ENCODE peak calls at places on chromosome 1, in seven cellular contexts. B is neuronal stem cell; F is CD8-positive, alpha-beta T cell; O is cardiac muscle cell; M is AG04450; C is fibroblast of lung; K is left ventricle myocardium inferior. E is an unnamed sample.

GRCh38 chr1:95742591-95743089 is 508.6 kb downstream of the RWDD3 start:
- DNase-seq in B (no peak), K (peak; percentile 21), O (no peak), F (no peak), C (peak; percentile 88), M (no peak), E (peak; percentile 99)

GRCh38 chr1:174405219-174405618 is 42.5 kb upstream of the GPR52 start:
- DNase-seq in B (no peak), M (no peak), K (no peak), O (no peak), C (peak; percentile 12), F (no peak), E (peak; percentile 28)

GRCh38 chr1:121483961-121484424 is 299.2 kb downstream of the SRGAP2C start:
- DNase-seq in M (peak; percentile 59), K (no peak), F (no peak), O (no peak), C (peak; percentile 80), B (no peak), E (peak; percentile 71)

GRCh38 chr1:89271616-89272015 is 1.0 kb downstream of the GBP5 start:
- DNase-seq in M (no peak), O (no peak), K (no peak), C (peak; percentile 74), F (no peak), B (no peak), E (peak; percentile 73)

GRCh38 chr1:19009882-19010321 is 53.4 kb upstream of the IFFO2 start:
- DNase-seq in B (peak; percentile 39), M (peak; percentile 55), C (peak; percentile 98), O (no peak), K (no peak), F (no peak), E (peak; percentile 75)

GRCh38 chr1:115706009-115706362 is 62.5 kb downstream of the CASQ2 start:
- DNase-seq in C (no peak), M (no peak), O (no peak), B (no peak), K (no peak), F (no peak), E (no peak)

GRCh38 chr1:77282866-77283539 is 1.2 kb downstream of the AK5 start:
- DNase-seq in K (no peak), C (peak; percentile 8), F (no peak), M (no peak), O (peak; percentile 15), B (no peak), E (no peak)

GRCh38 chr1:167198518-167199133 is 22.1 kb upstream of the POU2F1 start:
- DNase-seq in C (no peak), K (no peak), M (no peak), O (peak; percentile 10), F (no peak), B (peak; percentile 38), E (no peak)

GRCh38 chr1:58815680-58816071 is 31.8 kb upstream of the JUN start:
- DNase-seq in K (peak; percentile 26), M (no peak), B (no peak), C (no peak), F (no peak), O (no peak), E (peak; percentile 58)

GRCh38 chr1:89723863-89724262 is 90.9 kb downstream of the LRRC8C start:
- DNase-seq in B (no peak), F (no peak), O (no peak), M (no peak), K (peak; percentile 59), C (peak; percentile 29), E (no peak)

GRCh38 chr1:38038836-38039235 is 7.8 kb downstream of the POU3F1 start:
- DNase-seq in O (no peak), C (peak; percentile 77), M (no peak), B (no peak), K (no peak), F (no peak), E (no peak)

GRCh38 chr1:12511516-12512468 is 106.2 kb downstream of the DHRS3 start:
- DNase-seq in M (no peak), F (no peak), O (no peak), K (no peak), C (peak; percentile 44), B (no peak), E (no peak)

GRCh38 chr1:234844479-234845031 is 234.6 kb upstream of the IRF2BP2 start:
- DNase-seq in B (no peak), K (peak; percentile 42), M (no peak), O (no peak), F (no peak), C (peak; percentile 59), E (no peak)

GRCh38 chr1:178142806-178143205 is 48.9 kb downstream of the RASAL2 start:
- DNase-seq in K (no peak), C (no peak), M (no peak), F (no peak), O (no peak), B (no peak), E (no peak)

GRCh38 chr1:198657550-198658064 is 18.8 kb downstream of the PTPRC start:
- DNase-seq in F (no peak), M (peak; percentile 90), O (no peak), K (no peak), C (peak; percentile 99), B (no peak), E (peak; percentile 90)

GRCh38 chr1:28591708-28592313 is at the start of gene RAB42:
- DNase-seq in K (peak; percentile 52), F (no peak), O (peak; percentile 30), B (no peak), M (no peak), C (peak; percentile 23), E (no peak)

GRCh38 chr1:199313444-199313843 is 674.6 kb downstream of the PTPRC start:
- DNase-seq in F (no peak), C (no peak), K (no peak), O (no peak), B (no peak), M (no peak), E (no peak)

GRCh38 chr1:219130536-219130935 is 43.1 kb upstream of the LYPLAL1 start:
- DNase-seq in O (no peak), B (no peak), F (no peak), C (no peak), K (no peak), M (no peak), E (no peak)

GRCh38 chr1:154186852-154187501 is 4.9 kb downstream of the TPM3 start:
- DNase-seq in B (no peak), C (no peak), F (no peak), O (no peak), M (no peak), K (no peak), E (no peak)

GRCh38 chr1:154192476-154192875 is 576 bp upstream of the TPM3 start:
- DNase-seq in C (no peak), O (no peak), M (no peak), B (no peak), K (no peak), F (no peak), E (no peak)

GRCh38 chr1:154193821-154194220 is 1.9 kb upstream of the TPM3 start:
- DNase-seq in F (no peak), O (no peak), M (no peak), B (no peak), K (no peak), C (no peak), E (peak; percentile 67)

GRCh38 chr1:154190550-154190949 is 1.4 kb downstream of the TPM3 start:
- DNase-seq in B (no peak), O (no peak), K (no peak), F (no peak), M (no peak), C (peak; percentile 32), E (no peak)

GRCh38 chr1:154191990-154192450 is at the start of gene TPM3:
- DNase-seq in B (no peak), K (no peak), C (no peak), O (no peak), F (no peak), M (no peak), E (no peak)
- H3K27ac ChIP-seq in B (no peak within 1 kb of the TSS), K (no peak within 1 kb of the TSS), C (no peak within 1 kb of the TSS), O (no peak within 1 kb of the TSS), F (no peak within 1 kb of the TSS), M (no peak within 1 kb of the TSS), E (no peak within 1 kb of the TSS)

DNA sequence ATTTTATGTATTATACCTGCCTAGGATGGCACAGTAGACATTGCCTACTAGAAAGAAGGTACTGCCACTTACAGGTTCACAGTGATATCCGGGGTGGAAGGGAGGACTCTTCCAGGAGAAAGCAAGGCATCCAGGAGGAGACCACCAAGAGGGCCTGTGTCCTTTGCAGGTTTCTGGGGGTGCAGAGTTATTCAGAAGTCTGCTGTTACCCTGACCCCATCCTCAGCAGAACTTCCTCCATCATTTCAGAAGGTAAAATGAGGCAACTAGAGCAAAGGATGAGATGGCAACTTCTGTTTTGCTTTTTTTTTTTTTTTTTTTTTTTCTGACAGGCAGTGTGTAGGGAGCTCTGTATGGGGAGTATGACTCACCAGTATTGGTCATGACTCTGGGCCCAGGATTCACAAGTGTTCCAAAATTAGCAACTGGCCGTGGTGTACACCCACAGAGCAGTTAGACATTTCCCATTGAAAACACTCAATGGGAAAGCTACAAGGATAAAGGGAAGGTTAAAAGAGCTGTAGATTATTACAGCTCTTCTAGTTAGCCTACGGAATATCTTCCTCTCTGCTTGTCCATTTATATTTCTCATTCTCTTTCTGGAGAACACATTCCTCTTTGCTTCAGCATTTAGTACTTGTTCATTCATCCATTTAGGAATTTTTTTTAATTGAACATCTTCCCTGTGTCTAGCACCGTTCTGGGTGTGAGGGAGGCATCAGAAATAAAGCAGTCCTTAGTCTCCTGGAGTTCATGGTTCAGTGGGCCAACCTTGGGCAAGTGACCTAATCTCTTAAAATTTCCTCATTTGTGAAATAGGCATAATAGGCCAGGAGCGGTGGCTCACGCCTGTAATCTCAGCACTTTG is 50.5 kb upstream of the PPP2R5A start:
- DNase-seq in F (no peak), K (peak; percentile 29), M (peak; percentile 81), C (peak; percentile 97), O (peak; percentile 90), B (no peak), E (peak; percentile 95)
- H3K27ac ChIP-seq in F (no peak overlapping the region), K (peak overlapping the region; percentile 87), M (peak overlapping the region; percentile 55), C (peak overlapping the region; percentile 37), O (peak overlapping the region; percentile 85), B (no peak overlapping the region), E (peak overlapping the region; percentile 39)

GRCh38 chr1:107679518-107679917 is 285.5 kb downstream of the VAV3 start:
- DNase-seq in F (no peak), O (no peak), K (no peak), M (no peak), C (no peak), B (no peak), E (no peak)

GRCh38 chr1:107680579-107680985 is 284.4 kb downstream of the VAV3 start:
- DNase-seq in O (no peak), C (no peak), K (no peak), M (no peak), B (no peak), F (no peak), E (no peak)

GRCh38 chr1:107681001-107681479 is 283.9 kb downstream of the VAV3 start:
- DNase-seq in K (no peak), M (no peak), B (no peak), C (no peak), F (no peak), O (no peak), E (no peak)

GRCh38 chr1:107677674-107678073 is 287.3 kb downstream of the VAV3 start:
- DNase-seq in B (no peak), M (no peak), O (no peak), K (no peak), C (no peak), F (no peak), E (peak; percentile 75)

GRCh38 chr1:107678993-107679392 is 286.0 kb downstream of the VAV3 start:
- DNase-seq in F (no peak), M (no peak), C (no peak), B (no peak), O (no peak), K (no peak), E (no peak)
- H3K27ac ChIP-seq in F (no peak overlapping the region), M (no peak overlapping the region), C (no peak overlapping the region), B (no peak overlapping the region), O (no peak overlapping the region), K (no peak overlapping the region), E (no peak overlapping the region)

GRCh38 chr1:17579951-17580939 is 40.7 kb downstream of the ARHGEF10L start:
- DNase-seq in F (no peak), B (no peak), O (no peak), M (no peak), C (no peak), K (no peak), E (no peak)
- H3K27ac ChIP-seq in F (no peak overlapping the region), B (no peak overlapping the region), O (peak overlapping the region; percentile 41), M (peak overlapping the region; percentile 11), C (no peak overlapping the region), K (no peak overlapping the region), E (no peak overlapping the region)

E was measured in mammary epithelial cell.